ENCODE peak calls at places on chromosomes 4 and X, in seven cellular contexts. B is DMS153, Y is COR-L47, K is NCI-H460, L is substantia nigra, I is AML-193, H is body of pancreas. C is an unnamed sample.

GRCh38 chr4:125801373-125801772 is 486.6 kb downstream of the FAT4 start:
- DNase-seq in K (no peak), I (no peak), B (no peak), L (no peak), H (no peak), Y (no peak), C (no peak)

GRCh38 chrX:1713296-1713695 is 98.4 kb downstream of the ASMT start:
- DNase-seq in H (no peak), B (no peak), L (no peak), I (no peak), K (no peak), Y (no peak), C (no peak)

GRCh38 chrX:153926863-153927685 is 1.0 kb upstream of the ARHGAP4 start:
- DNase-seq in K (peak), H (peak), L (no peak), B (peak), I (peak), Y (peak), C (peak)

GRCh38 chr4:133003169-133003568 is 145.9 kb upstream of the PCDH10 start:
- DNase-seq in I (no peak), B (no peak), K (no peak), L (no peak), Y (no peak), H (no peak), C (no peak)

GRCh38 chr4:61511716-61512488 is 311.8 kb downstream of the ADGRL3 start:
- DNase-seq in H (no peak), I (no peak), L (no peak), K (no peak), B (no peak), Y (no peak), C (no peak)

GRCh38 chr4:104879367-104879766 is 267.3 kb upstream of the TET2 start:
- DNase-seq in Y (no peak), L (no peak), B (peak), H (no peak), K (no peak), I (no peak), C (peak)

GRCh38 chrX:139758809-139759208 is 50.8 kb upstream of the MCF2 start:
- DNase-seq in H (no peak), B (no peak), K (no peak), Y (no peak), I (no peak), L (no peak), C (no peak)

GRCh38 chr4:24642941-24643628 is 58.7 kb upstream of the DHX15 start:
- DNase-seq in K (no peak), I (no peak), H (no peak), B (no peak), Y (no peak), L (no peak), C (no peak)

GRCh38 chr4:6561173-6561516 is 13.8 kb upstream of the MAN2B2 start:
- DNase-seq in B (no peak), K (no peak), I (no peak), L (no peak), Y (no peak), H (no peak), C (no peak)

GRCh38 chr4:169774466-169775445 is 17.0 kb upstream of the HPF1 start:
- DNase-seq in Y (no peak), K (no peak), B (no peak), L (peak), I (no peak), H (peak), C (no peak)

GRCh38 chr4:158033416-158033863 is 139.4 kb downstream of the GASK1B start:
- DNase-seq in K (no peak), B (no peak), H (peak), I (no peak), Y (no peak), L (no peak), C (no peak)

GRCh38 chr4:985123-985830 is 1.6 kb upstream of the IDUA start:
- DNase-seq in K (peak), H (peak), Y (no peak), L (peak), I (no peak), B (no peak), C (no peak)

GRCh38 chr4:57044279-57044678 is 65.6 kb downstream of the POLR2B start:
- DNase-seq in H (no peak), K (no peak), Y (no peak), B (no peak), L (no peak), I (no peak), C (no peak)

GRCh38 chrX:154349359-154349935 is 25.0 kb downstream of the FLNA start:
- DNase-seq in L (no peak), Y (no peak), I (no peak), B (no peak), K (no peak), H (no peak), C (no peak)

GRCh38 chr4:181006509-181007290 is 1236.5 kb upstream of the TENM3 start:
- DNase-seq in Y (no peak), I (no peak), H (no peak), L (no peak), B (no peak), K (no peak), C (no peak)

GRCh38 chr4:1376391-1376840 is 29.4 kb downstream of the UVSSA start:
- DNase-seq in Y (no peak), K (no peak), B (no peak), H (peak), I (no peak), L (no peak), C (no peak)

GRCh38 chr4:153521995-153522799 is 56.0 kb downstream of the TMEM131L start:
- DNase-seq in H (no peak), B (no peak), I (no peak), Y (no peak), L (no peak), K (no peak), C (peak)

GRCh38 chr4:185865901-185866328 is 53.9 kb upstream of the SORBS2 start:
- DNase-seq in Y (no peak), B (peak), K (no peak), I (no peak), L (no peak), H (peak), C (no peak)

GRCh38 chr4:26073886-26074560 is 160.0 kb downstream of the SMIM20 start:
- DNase-seq in Y (no peak), H (no peak), K (no peak), L (no peak), I (no peak), B (no peak), C (no peak)

GRCh38 chr4:83830138-83830537 is 294.2 kb downstream of the GPAT3 start:
- DNase-seq in I (no peak), K (no peak), B (peak), L (no peak), Y (no peak), H (no peak), C (no peak)

GRCh38 chr4:103098746-103099421 is 750 bp downstream of the BDH2 start:
- DNase-seq in K (no peak), L (no peak), I (no peak), B (no peak), Y (no peak), H (no peak), C (no peak)

GRCh38 chr4:46506876-46507275 is 116.9 kb upstream of the GABRA2 start:
- DNase-seq in H (no peak), B (no peak), K (no peak), I (no peak), L (no peak), Y (no peak), C (no peak)

GRCh38 chrX:15410430-15410829 is 26.2 kb upstream of the VEGFD start:
- DNase-seq in Y (no peak), I (no peak), L (no peak), K (no peak), B (no peak), H (no peak), C (no peak)

GRCh38 chrX:24149346-24150050 is at the start of gene ZFX:
- DNase-seq in L (peak), B (no peak), Y (peak), H (peak), I (peak), K (peak), C (no peak)

GRCh38 chrX:138759217-138759943 is 47.9 kb upstream of the FGF13 start:
- DNase-seq in K (no peak), B (no peak), Y (no peak), L (no peak), I (no peak), H (no peak), C (no peak)

GRCh38 chr4:131288441-131288840 is 1860.7 kb upstream of the PCDH10 start:
- DNase-seq in K (no peak), I (no peak), H (no peak), L (no peak), B (no peak), Y (no peak), C (no peak)

GRCh38 chr4:121164291-121164690 is at the start of gene TNIP3:
- DNase-seq in H (no peak), I (no peak), K (no peak), L (no peak), B (no peak), Y (no peak), C (no peak)

GRCh38 chrX:84047339-84047738 is 140.7 kb downstream of the RPS6KA6 start:
- DNase-seq in Y (peak), B (no peak), L (no peak), K (no peak), I (no peak), H (no peak), C (no peak)

GRCh38 chr4:78068481-78068880 is 11.4 kb downstream of the FRAS1 start:
- DNase-seq in Y (no peak), H (no peak), B (no peak), I (no peak), L (no peak), K (no peak), C (no peak)

GRCh38 chr4:86441175-86441960 is 81.5 kb upstream of the MAPK10 start:
- DNase-seq in I (no peak), L (no peak), H (no peak), K (no peak), B (no peak), Y (no peak), C (no peak)

GRCh38 chrX:40496728-40497127 is 84.0 kb upstream of the ATP6AP2 start:
- DNase-seq in H (no peak), I (no peak), Y (no peak), L (no peak), K (no peak), B (no peak), C (no peak)

GRCh38 chr4:4989083-4989622 is 30.1 kb downstream of the CYTL1 start:
- DNase-seq in H (no peak), L (no peak), K (no peak), I (no peak), Y (no peak), B (no peak), C (no peak)